ENCODE peak calls at places on chromosome 14, in ten cellular contexts. G is stimulated activated CD8-positive, alpha-beta memory T cell treated with anti-CD3 and anti-CD28 coated beads, Interleukin-15, amount 100 ng/mL, for 4 hours; V is stimulated activated naive CD8-positive, alpha-beta T cell treated with anti-CD3 and anti-CD28 coated beads, Interleukin-15, Interleukin-2, amounts not matched to agents 100 U/mL and 50 U/mL, for 24 hours; D is AG20443; A is progenitor cell of endocrine pancreas; N is CD4-positive, alpha-beta memory T cell; H is GM10248; L is epithelial cell of esophagus; P is NCI-H146; I is HT-29. E is an unnamed sample.

GRCh38 chr14:89217876-89218275 is 199.2 kb downstream of the FOXN3 start:
- DNase-seq in V (no peak), N (no peak), L (no peak), P (no peak), D (no peak), I (no peak), G (no peak), A (no peak), H (no peak), E (no peak)

GRCh38 chr14:22112004-22112403 is 438.4 kb upstream of the OR4E1 start:
- DNase-seq in V (peak), D (no peak), P (no peak), I (peak), G (peak), H (peak), N (no peak), L (peak), A (peak), E (peak)

GRCh38 chr14:51807355-51807754 is 53.1 kb upstream of the GNG2 start:
- DNase-seq in H (no peak), I (no peak), A (no peak), V (no peak), G (no peak), P (no peak), D (peak), N (no peak), L (no peak), E (no peak)

GRCh38 chr14:51547260-51547659 is 104.5 kb upstream of the FRMD6 start:
- DNase-seq in D (peak), A (no peak), N (no peak), P (no peak), H (no peak), V (no peak), G (no peak), I (no peak), L (peak), E (peak)

GRCh38 chr14:89869606-89870005 is 84.9 kb downstream of the EFCAB11 start:
- DNase-seq in P (no peak), L (no peak), V (no peak), G (no peak), A (no peak), D (no peak), H (no peak), I (no peak), N (no peak), E (no peak)

GRCh38 chr14:64684091-64684490 is 20.1 kb upstream of the PLEKHG3 start:
- DNase-seq in A (no peak), D (no peak), G (no peak), H (no peak), V (no peak), I (no peak), L (no peak), N (no peak), P (no peak), E (peak)

GRCh38 chr14:55473786-55474185 is 33.4 kb upstream of the TBPL2 start:
- DNase-seq in V (no peak), A (no peak), P (no peak), D (no peak), I (no peak), H (no peak), N (no peak), L (no peak), G (no peak), E (no peak)

GRCh38 chr14:20019257-20019865 is at the start of gene OR4K14:
- DNase-seq in D (no peak), H (no peak), L (no peak), V (no peak), P (no peak), A (no peak), I (no peak), N (no peak), G (no peak), E (no peak)

GRCh38 chr14:93110856-93111419 is 4.8 kb downstream of the ITPK1 start:
- DNase-seq in P (no peak), G (no peak), N (no peak), L (no peak), V (no peak), I (no peak), H (no peak), D (no peak), A (no peak), E (no peak)

GRCh38 chr14:66228267-66228970 is 257.8 kb upstream of the CCDC196 start:
- DNase-seq in I (no peak), N (no peak), P (no peak), A (no peak), D (no peak), G (no peak), H (no peak), L (peak), V (peak), E (no peak)

GRCh38 chr14:105056303-105056831 is 8.9 kb downstream of the GPR132 start:
- DNase-seq in N (no peak), P (no peak), L (no peak), H (no peak), D (no peak), A (no peak), V (no peak), I (no peak), G (no peak), E (no peak)

GRCh38 chr14:100824156-100824555 is 1.8 kb upstream of the MEG3 start:
- DNase-seq in L (peak), G (no peak), D (peak), V (no peak), I (no peak), N (no peak), H (no peak), A (no peak), P (no peak), E (no peak)

GRCh38 chr14:49505026-49505766 is 81.0 kb downstream of the RPS29 start:
- DNase-seq in H (no peak), G (no peak), I (peak), V (no peak), L (peak), N (no peak), A (no peak), P (no peak), D (no peak), E (no peak)

GRCh38 chr14:54589076-54589475 is 22.1 kb downstream of the SAMD4A start:
- DNase-seq in G (no peak), V (no peak), P (no peak), A (no peak), N (no peak), H (no peak), L (peak), I (no peak), D (peak), E (no peak)

GRCh38 chr14:106848330-106849121 is 1322.1 kb downstream of the TMEM121 start:
- DNase-seq in G (no peak), D (no peak), L (no peak), H (peak), I (peak), V (peak), N (no peak), A (no peak), P (no peak), E (no peak)

GRCh38 chr14:94775875-94776217 is 5.9 kb upstream of the GSC start:
- DNase-seq in D (no peak), P (no peak), L (no peak), H (no peak), G (no peak), V (no peak), I (no peak), N (no peak), A (no peak), E (no peak)

GRCh38 chr14:84785997-84786396 is 743.9 kb upstream of the FLRT2 start:
- DNase-seq in V (no peak), I (no peak), L (peak), D (no peak), P (no peak), H (no peak), N (no peak), A (no peak), G (no peak), E (no peak)

GRCh38 chr14:105855893-105856675 is 329.7 kb downstream of the TMEM121 start:
- DNase-seq in V (no peak), H (no peak), A (no peak), P (no peak), N (no peak), I (no peak), L (no peak), G (no peak), D (no peak), E (no peak)

GRCh38 chr14:29906256-29906885 is 21.3 kb downstream of the PRKD1 start:
- DNase-seq in L (peak), A (no peak), I (no peak), V (no peak), D (no peak), N (no peak), P (peak), H (no peak), G (no peak), E (peak)

E was measured in NCI-H1417.